ENCODE peak calls at places on chromosomes 12 and 14, in eight cellular contexts. One of them, this sample, is unnamed.

GRCh38 chr12:3752741-3753486 is at the start of gene CRACR2A:
- DNase-seq in A172: no peak
- DNase-seq in head of caudate nucleus: peak
- DNase-seq in activated CD8-positive, alpha-beta T cell treated with anti-CD3 and anti-CD28 coated beads, Interleukin-2, amount 10 ng/mL, durations not matched to agents 7 days and 5 days: peak
- DNase-seq in GM10248: peak
- DNase-seq in stimulated activated CD8-positive, alpha-beta memory T cell treated with anti-CD3 and anti-CD28 coated beads, Interleukin-7, amount 100 ng/mL, for 1 hour: peak
- DNase-seq in choroid plexus epithelial cell: peak
- DNase-seq in lung: peak
- DNase-seq in this sample: no peak

GRCh38 chr14:90556050-90556477 is 159.2 kb downstream of the CALM1 start:
- DNase-seq in A172: no peak
- DNase-seq in head of caudate nucleus: peak
- DNase-seq in activated CD8-positive, alpha-beta T cell treated with anti-CD3 and anti-CD28 coated beads, Interleukin-2, amount 10 ng/mL, durations not matched to agents 7 days and 5 days: no peak
- DNase-seq in GM10248: no peak
- DNase-seq in stimulated activated CD8-positive, alpha-beta memory T cell treated with anti-CD3 and anti-CD28 coated beads, Interleukin-7, amount 100 ng/mL, for 1 hour: no peak
- DNase-seq in choroid plexus epithelial cell: peak
- DNase-seq in lung: no peak
- DNase-seq in this sample: peak

GRCh38 chr12:100827901-100828520 is 33.4 kb downstream of the ANO4 start:
- DNase-seq in A172: peak
- DNase-seq in head of caudate nucleus: no peak
- DNase-seq in activated CD8-positive, alpha-beta T cell treated with anti-CD3 and anti-CD28 coated beads, Interleukin-2, amount 10 ng/mL, durations not matched to agents 7 days and 5 days: no peak
- DNase-seq in GM10248: peak
- DNase-seq in stimulated activated CD8-positive, alpha-beta memory T cell treated with anti-CD3 and anti-CD28 coated beads, Interleukin-7, amount 100 ng/mL, for 1 hour: no peak
- DNase-seq in choroid plexus epithelial cell: peak
- DNase-seq in lung: no peak
- DNase-seq in this sample: no peak

GRCh38 chr12:122064034-122064777 is 14.3 kb upstream of the MLXIP start:
- DNase-seq in A172: peak
- DNase-seq in head of caudate nucleus: peak
- DNase-seq in activated CD8-positive, alpha-beta T cell treated with anti-CD3 and anti-CD28 coated beads, Interleukin-2, amount 10 ng/mL, durations not matched to agents 7 days and 5 days: peak
- DNase-seq in GM10248: peak
- DNase-seq in stimulated activated CD8-positive, alpha-beta memory T cell treated with anti-CD3 and anti-CD28 coated beads, Interleukin-7, amount 100 ng/mL, for 1 hour: no peak
- DNase-seq in choroid plexus epithelial cell: peak
- DNase-seq in lung: peak
- DNase-seq in this sample: peak

GRCh38 chr12:114666746-114667668 is 17.0 kb downstream of the TBX3 start:
- DNase-seq in A172: no peak
- DNase-seq in head of caudate nucleus: no peak
- DNase-seq in activated CD8-positive, alpha-beta T cell treated with anti-CD3 and anti-CD28 coated beads, Interleukin-2, amount 10 ng/mL, durations not matched to agents 7 days and 5 days: no peak
- DNase-seq in GM10248: no peak
- DNase-seq in stimulated activated CD8-positive, alpha-beta memory T cell treated with anti-CD3 and anti-CD28 coated beads, Interleukin-7, amount 100 ng/mL, for 1 hour: no peak
- DNase-seq in choroid plexus epithelial cell: no peak
- DNase-seq in lung: no peak
- DNase-seq in this sample: no peak

GRCh38 chr12:72272731-72273498 is 745 bp downstream of the TRHDE start:
- DNase-seq in A172: no peak
- DNase-seq in head of caudate nucleus: no peak
- DNase-seq in activated CD8-positive, alpha-beta T cell treated with anti-CD3 and anti-CD28 coated beads, Interleukin-2, amount 10 ng/mL, durations not matched to agents 7 days and 5 days: no peak
- DNase-seq in GM10248: peak
- DNase-seq in stimulated activated CD8-positive, alpha-beta memory T cell treated with anti-CD3 and anti-CD28 coated beads, Interleukin-7, amount 100 ng/mL, for 1 hour: no peak
- DNase-seq in choroid plexus epithelial cell: peak
- DNase-seq in lung: no peak
- DNase-seq in this sample: peak

GRCh38 chr14:67982711-67983608 is 163.4 kb downstream of the RAD51B start:
- DNase-seq in A172: no peak
- DNase-seq in head of caudate nucleus: no peak
- DNase-seq in activated CD8-positive, alpha-beta T cell treated with anti-CD3 and anti-CD28 coated beads, Interleukin-2, amount 10 ng/mL, durations not matched to agents 7 days and 5 days: no peak
- DNase-seq in GM10248: no peak
- DNase-seq in stimulated activated CD8-positive, alpha-beta memory T cell treated with anti-CD3 and anti-CD28 coated beads, Interleukin-7, amount 100 ng/mL, for 1 hour: no peak
- DNase-seq in choroid plexus epithelial cell: no peak
- DNase-seq in lung: no peak
- DNase-seq in this sample: no peak

GRCh38 chr14:59630281-59630963 is 53.8 kb upstream of the CCDC175 start:
- DNase-seq in A172: no peak
- DNase-seq in head of caudate nucleus: peak
- DNase-seq in activated CD8-positive, alpha-beta T cell treated with anti-CD3 and anti-CD28 coated beads, Interleukin-2, amount 10 ng/mL, durations not matched to agents 7 days and 5 days: no peak
- DNase-seq in GM10248: no peak
- DNase-seq in stimulated activated CD8-positive, alpha-beta memory T cell treated with anti-CD3 and anti-CD28 coated beads, Interleukin-7, amount 100 ng/mL, for 1 hour: no peak
- DNase-seq in choroid plexus epithelial cell: peak
- DNase-seq in lung: no peak
- DNase-seq in this sample: peak

GRCh38 chr14:45227566-45227965 is 25.4 kb downstream of the MIS18BP1 start:
- DNase-seq in A172: no peak
- DNase-seq in head of caudate nucleus: no peak
- DNase-seq in activated CD8-positive, alpha-beta T cell treated with anti-CD3 and anti-CD28 coated beads, Interleukin-2, amount 10 ng/mL, durations not matched to agents 7 days and 5 days: no peak
- DNase-seq in GM10248: no peak
- DNase-seq in stimulated activated CD8-positive, alpha-beta memory T cell treated with anti-CD3 and anti-CD28 coated beads, Interleukin-7, amount 100 ng/mL, for 1 hour: no peak
- DNase-seq in choroid plexus epithelial cell: no peak
- DNase-seq in lung: no peak
- DNase-seq in this sample: no peak

GRCh38 chr14:21103710-21104447 is 3.0 kb downstream of the TMEM253 start:
- DNase-seq in A172: peak
- DNase-seq in head of caudate nucleus: peak
- DNase-seq in activated CD8-positive, alpha-beta T cell treated with anti-CD3 and anti-CD28 coated beads, Interleukin-2, amount 10 ng/mL, durations not matched to agents 7 days and 5 days: peak
- DNase-seq in GM10248: peak
- DNase-seq in stimulated activated CD8-positive, alpha-beta memory T cell treated with anti-CD3 and anti-CD28 coated beads, Interleukin-7, amount 100 ng/mL, for 1 hour: peak
- DNase-seq in choroid plexus epithelial cell: peak
- DNase-seq in lung: peak
- DNase-seq in this sample: peak